ENCODE peak calls at places on chromosome 2, in seven cellular contexts. Z is body of pancreas; M is hepatocyte; I is PC-3; D is CD8-positive, alpha-beta memory T cell; N is heart right ventricle; W is lower lobe of right lung. H is an unnamed sample.
A peak's percentile ranks its signal among the peaks of the same experiment; 100 is the strongest.

GRCh38 chr2:234963785-234964615 is 12.2 kb downstream of the SH3BP4 start:
- DNase-seq in Z (peak; percentile 58), D (no peak), N (no peak), M (no peak), W (no peak), I (peak; percentile 91), H (no peak)

GRCh38 chr2:128198666-128199065 is 107.7 kb downstream of the UGGT1 start:
- DNase-seq in Z (no peak), D (no peak), W (no peak), N (peak; percentile 16), I (no peak), M (no peak), H (no peak)

GRCh38 chr2:223995569-223995968 is 38.3 kb downstream of the MRPL44 start:
- DNase-seq in I (peak; percentile 44), N (no peak), D (no peak), W (no peak), M (no peak), Z (no peak), H (no peak)

GRCh38 chr2:78439122-78439521 is 586.4 kb upstream of the REG3G start:
- DNase-seq in N (no peak), M (no peak), I (no peak), Z (no peak), W (no peak), D (no peak), H (no peak)

GRCh38 chr2:233865838-233866237 is 2.3 kb downstream of the MSL3B start:
- DNase-seq in N (no peak), M (no peak), I (peak; percentile 10), D (no peak), W (no peak), Z (no peak), H (peak; percentile 39)

GRCh38 chr2:238224636-238225035 is 15.2 kb downstream of the HES6 start:
- DNase-seq in Z (no peak), M (no peak), W (no peak), I (no peak), N (no peak), D (no peak), H (no peak)

GRCh38 chr2:74142340-74142739 is 5.4 kb downstream of the BOLA3 start:
- DNase-seq in W (no peak), D (no peak), I (peak; percentile 17), Z (no peak), M (no peak), N (no peak), H (peak; percentile 69)

GRCh38 chr2:54720563-54720962 is 2.9 kb upstream of the EML6 start:
- DNase-seq in M (no peak), W (no peak), I (peak; percentile 12), Z (no peak), D (no peak), N (no peak), H (no peak)

GRCh38 chr2:27955762-27956161 is 65.2 kb downstream of the BABAM2 start:
- DNase-seq in Z (no peak), D (no peak), M (no peak), W (no peak), I (peak; percentile 75), N (no peak), H (no peak)

GRCh38 chr2:26196683-26197418 is 24.0 kb downstream of the GAREM2 start:
- DNase-seq in I (no peak), Z (no peak), W (no peak), D (no peak), M (no peak), N (no peak), H (no peak)

GRCh38 chr2:102126660-102127059 is 15.9 kb upstream of the IL1R1 start:
- DNase-seq in D (no peak), W (no peak), N (no peak), Z (no peak), I (no peak), M (no peak), H (no peak)

GRCh38 chr2:121790276-121790956 is 35.0 kb downstream of the TSN start:
- DNase-seq in I (peak; percentile 93), D (no peak), Z (no peak), N (no peak), M (peak; percentile 73), W (no peak), H (no peak)

GRCh38 chr2:101420623-101421022 is 33.3 kb upstream of the CREG2 start:
- DNase-seq in M (no peak), D (no peak), I (no peak), N (no peak), Z (no peak), W (no peak), H (no peak)

GRCh38 chr2:207163053-207163814 is 2.5 kb downstream of the KLF7 start:
- DNase-seq in I (peak; percentile 97), M (peak; percentile 73), D (no peak), W (no peak), N (no peak), Z (peak; percentile 56), H (no peak)

GRCh38 chr2:76197842-76198448 is 487.2 kb upstream of the GCFC2 start:
- DNase-seq in I (peak; percentile 83), N (peak; percentile 33), M (peak; percentile 86), D (no peak), W (no peak), Z (peak; percentile 61), H (peak; percentile 80)

GRCh38 chr2:149115781-149116180 is 77.3 kb downstream of the LYPD6B start:
- DNase-seq in D (no peak), Z (no peak), I (no peak), W (no peak), N (no peak), M (no peak), H (no peak)

GRCh38 chr2:177249038-177249437 is 15.5 kb downstream of the NFE2L2 start:
- DNase-seq in Z (no peak), I (no peak), N (no peak), D (no peak), W (no peak), M (no peak), H (no peak)

GRCh38 chr2:209426432-209426831 is 2.6 kb downstream of the MAP2 start:
- DNase-seq in D (no peak), M (no peak), Z (peak; percentile 16), N (no peak), W (no peak), I (peak; percentile 47), H (no peak)

GRCh38 chr2:237196866-237197618 is 111.4 kb downstream of the COPS8 start:
- DNase-seq in Z (no peak), W (no peak), M (no peak), D (no peak), I (peak; percentile 87), N (no peak), H (no peak)

GRCh38 chr2:182426915-182427233 is at the start of gene PDE1A:
- DNase-seq in M (no peak), I (no peak), W (no peak), D (no peak), Z (no peak), N (peak; percentile 17), H (no peak)

GRCh38 chr2:132417430-132418035 is 928 bp downstream of the GPR39 start:
- DNase-seq in M (no peak), D (no peak), Z (no peak), N (no peak), W (no peak), I (no peak), H (no peak)

GRCh38 chr2:132424526-132425121 is 8.0 kb downstream of the GPR39 start:
- DNase-seq in Z (peak; percentile 54), I (peak; percentile 50), N (no peak), D (no peak), M (peak; percentile 62), W (no peak), H (no peak)

GRCh38 chr2:132416996-132417395 is 391 bp downstream of the GPR39 start:
- DNase-seq in N (no peak), W (no peak), M (no peak), I (peak; percentile 30), D (no peak), Z (no peak), H (peak; percentile 22)

GRCh38 chr2:132421198-132421780 is 4.7 kb downstream of the GPR39 start:
- DNase-seq in Z (no peak), N (no peak), W (no peak), I (peak; percentile 46), D (no peak), M (no peak), H (no peak)

GRCh38 chr2:132420776-132421175 is 4.2 kb downstream of the GPR39 start:
- DNase-seq in N (no peak), D (no peak), M (no peak), I (peak; percentile 46), W (no peak), Z (no peak), H (no peak)
- H3K4me3 ChIP-seq in N (no peak overlapping the region), D (no peak overlapping the region), M (no peak overlapping the region), I (peak overlapping the region; percentile 88), W (no peak overlapping the region), Z (no peak overlapping the region), H (no peak overlapping the region)

DNA sequence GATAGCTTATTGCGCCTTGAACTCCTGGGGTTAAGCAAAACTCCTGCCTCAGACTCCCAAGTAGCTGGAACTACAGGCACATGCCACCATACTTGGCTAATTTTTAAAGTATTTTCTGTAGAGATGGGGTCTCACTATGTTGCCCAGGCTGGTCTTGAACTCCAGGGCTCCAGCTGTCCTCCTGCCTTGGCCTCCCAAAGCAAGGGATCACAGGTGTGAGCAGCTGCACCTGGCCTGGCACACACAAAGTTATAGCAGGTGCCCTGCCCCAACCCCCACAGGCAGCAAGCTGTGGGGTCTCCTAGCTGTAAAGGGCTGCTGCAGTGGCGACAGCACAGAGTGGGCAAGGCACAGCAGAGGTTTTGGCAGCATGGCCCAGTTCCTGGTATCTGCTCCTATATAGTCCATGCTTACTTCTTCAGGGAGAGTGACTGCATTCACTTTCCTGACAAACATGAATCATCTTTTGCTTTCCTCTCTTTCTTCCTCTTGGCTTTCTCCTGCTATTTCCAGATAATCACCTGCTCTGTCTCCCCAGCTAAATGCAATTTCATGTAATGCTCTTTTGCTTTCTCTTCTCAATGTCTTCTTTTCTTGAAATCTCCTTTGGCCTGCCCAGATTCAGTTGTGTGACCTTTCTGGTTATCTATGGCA is 27.3 kb upstream of the METAP1D start:
- DNase-seq in I (no peak), M (no peak), W (no peak), N (no peak), Z (no peak), D (no peak), H (no peak)
- H3K36me3 ChIP-seq in I (peaks cover 16% of the 10 kb centered on the region), M (no peaks in the 10 kb centered on the region), W (peaks cover 27% of the 10 kb centered on the region), N (peaks cover 73% of the 10 kb centered on the region), Z (peaks cover 2% of the 10 kb centered on the region), D (peaks cover under 1% of the 10 kb centered on the region), H (peaks cover 40% of the 10 kb centered on the region)

DNA sequence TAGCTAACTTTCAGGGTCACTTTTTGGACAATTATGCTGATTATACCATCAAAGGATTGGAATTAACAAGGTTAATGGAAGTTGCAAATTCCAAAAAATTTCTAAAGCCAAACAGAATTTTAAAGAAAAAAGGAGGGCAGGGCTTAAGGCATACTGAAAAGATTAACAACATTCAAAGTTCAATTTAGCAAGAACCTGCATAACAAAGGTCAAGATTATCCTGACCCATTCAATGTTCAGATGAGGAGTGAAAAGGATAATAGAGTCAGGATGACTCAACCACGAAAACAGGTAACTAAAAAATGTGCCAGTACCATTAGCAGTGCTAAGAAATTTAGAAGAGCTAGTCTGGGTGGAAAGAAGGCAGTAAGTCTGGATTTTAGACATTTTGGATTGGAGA is 139.8 kb upstream of the HNMT start:
- DNase-seq in Z (no peak), N (no peak), M (no peak), D (no peak), I (no peak), W (no peak), H (no peak)
- H3K4me3 ChIP-seq in Z (no peak overlapping the region), N (no peak overlapping the region), M (no peak overlapping the region), D (no peak overlapping the region), I (no peak overlapping the region), W (no peak overlapping the region), H (no peak overlapping the region)

GRCh38 chr2:230441188-230441897 is 25.3 kb downstream of the SP100 start:
- DNase-seq in N (no peak), D (peak; percentile 66), Z (peak; percentile 47), I (no peak), W (no peak), M (no peak), H (no peak)
- H3K36me3 ChIP-seq in N (peaks cover 47% of the 10 kb centered on the region), D (peaks cover 32% of the 10 kb centered on the region), Z (peaks cover 7% of the 10 kb centered on the region), I (peaks cover 19% of the 10 kb centered on the region), W (peaks cover 36% of the 10 kb centered on the region), M (no peaks in the 10 kb centered on the region), H (no peaks in the 10 kb centered on the region)

GRCh38 chr2:96163768-96164429 is 18.7 kb upstream of the DUSP2 start:
- DNase-seq in N (no peak), Z (peak; percentile 25), I (no peak), D (peak; percentile 86), M (no peak), W (no peak), H (no peak)
- H3K4me3 ChIP-seq in N (no peak overlapping the region), Z (no peak overlapping the region), I (no peak overlapping the region), D (peak overlapping the region; percentile 54), M (no peak overlapping the region), W (no peak overlapping the region), H (no peak overlapping the region)

H was measured in WERI-Rb-1.